ENCODE peak calls at places on chromosomes 6 and 20, in five cellular contexts. W is activated CD8-positive, alpha-beta memory T cell treated with anti-CD3 and anti-CD28 coated beads for 24 hours; U is heart right ventricle; M is body of pancreas; B is DND-41. S is an unnamed sample.

GRCh38 chr6:67683960-67684359 is 951.1 kb upstream of the ADGRB3 start:
- DNase-seq in W (no peak), U (no peak), B (no peak), M (no peak), S (no peak)

GRCh38 chr6:30768634-30769087 is 24.3 kb upstream of the IER3 start:
- DNase-seq in U (no peak), B (no peak), M (no peak), W (no peak), S (no peak)

GRCh38 chr20:34316191-34316814 is 13.1 kb upstream of the AHCY start:
- DNase-seq in M (no peak), W (no peak), U (no peak), B (no peak), S (no peak)

GRCh38 chr6:3571206-3571815 is 114.5 kb upstream of the SLC22A23 start:
- DNase-seq in B (no peak), W (no peak), U (no peak), M (no peak), S (no peak)

GRCh38 chr6:134198093-134198492 is 119.8 kb downstream of the SGK1 start:
- DNase-seq in B (no peak), W (no peak), M (no peak), U (no peak), S (no peak)

GRCh38 chr6:132817554-132818403 is 3.4 kb downstream of the RPS12 start:
- DNase-seq in M (no peak), W (peak; percentile 60), B (no peak), U (no peak), S (no peak)

GRCh38 chr20:42274977-42275376 is 656.8 kb upstream of the CHD6 start:
- DNase-seq in W (no peak), U (no peak), B (no peak), M (no peak), S (no peak)

GRCh38 chr6:92756912-92757311 is 662.4 kb downstream of the EPHA7 start:
- DNase-seq in M (no peak), U (no peak), B (no peak), W (no peak), S (no peak)

GRCh38 chr6:14072084-14072483 is 45.5 kb upstream of the CD83 start:
- DNase-seq in M (no peak), B (no peak), W (no peak), U (no peak), S (no peak)

GRCh38 chr6:47117314-47117713 is 75.2 kb upstream of the ADGRF1 start:
- DNase-seq in U (no peak), W (no peak), M (no peak), B (no peak), S (no peak)

GRCh38 chr20:57242414-57242813 is 24.0 kb downstream of the BMP7 start:
- DNase-seq in W (no peak), U (no peak), M (no peak), B (no peak), S (no peak)

GRCh38 chr6:75101896-75102680 is 103.8 kb downstream of the COL12A1 start:
- DNase-seq in U (no peak), M (no peak), W (no peak), B (no peak), S (no peak)

GRCh38 chr6:153625089-153625488 is 414.0 kb upstream of the OPRM1 start:
- DNase-seq in W (no peak), M (peak; percentile 20), U (no peak), B (no peak), S (no peak)

GRCh38 chr6:88360203-88360797 is 194.2 kb upstream of the CNR1 start:
- DNase-seq in U (no peak), B (no peak), M (no peak), W (no peak), S (peak; percentile 47)

GRCh38 chr20:4973330-4974097 is 27.8 kb downstream of the SLC23A2 start:
- DNase-seq in U (peak; percentile 21), M (peak; percentile 43), B (no peak), W (peak; percentile 75), S (peak; percentile 92)

GRCh38 chr6:8084586-8084985 is 17.8 kb downstream of the EEF1E1 start:
- DNase-seq in M (no peak), U (no peak), W (no peak), B (no peak), S (no peak)

GRCh38 chr20:53660947-53661381 is 67.3 kb upstream of the ZNF217 start:
- DNase-seq in W (peak; percentile 61), U (no peak), B (no peak), M (no peak), S (no peak)

GRCh38 chr6:154542747-154543146 is 32.3 kb upstream of the CNKSR3 start:
- DNase-seq in M (no peak), W (no peak), U (no peak), B (no peak), S (no peak)

GRCh38 chr20:62769346-62770071 is 26.8 kb upstream of the MRGBP start:
- DNase-seq in W (no peak), B (no peak), M (no peak), U (peak; percentile 5), S (no peak)

GRCh38 chr6:22612241-22612640 is 42.9 kb downstream of the HDGFL1 start:
- DNase-seq in B (no peak), U (no peak), W (no peak), M (no peak), S (no peak)

GRCh38 chr6:124057448-124057847 is 253.8 kb downstream of the NKAIN2 start:
- DNase-seq in U (no peak), M (no peak), B (no peak), W (no peak), S (no peak)

GRCh38 chr20:39885975-39886649 is 802.9 kb downstream of the MAFB start:
- DNase-seq in B (peak; percentile 54), M (peak; percentile 56), U (peak; percentile 51), W (no peak), S (peak; percentile 73)